ENCODE peak calls at places on chromosomes 6 and 20, in six cellular contexts. One of them, this sample, is unnamed.

GRCh38 chr20:60535211-60535610 is 577.0 kb downstream of the CDH26 start:
- DNase-seq in fibroblast of lung: no peak
- DNase-seq in GM23248: no peak
- DNase-seq in neuronal stem cell: no peak
- DNase-seq in OCI-LY7: no peak
- DNase-seq in lower lobe of right lung: no peak
- DNase-seq in this sample: no peak

GRCh38 chr20:43914697-43915208 is at the start of gene TOX2:
- DNase-seq in GM23248: peak; percentile 73
- DNase-seq in OCI-LY7: no peak
- DNase-seq in neuronal stem cell: no peak
- DNase-seq in lower lobe of right lung: peak; percentile 57
- DNase-seq in fibroblast of lung: peak; percentile 49
- DNase-seq in this sample: no peak

GRCh38 chr6:17622144-17622543 is 22.0 kb downstream of the FAM8A1 start:
- DNase-seq in neuronal stem cell: no peak
- DNase-seq in lower lobe of right lung: no peak
- DNase-seq in GM23248: peak; percentile 20
- DNase-seq in OCI-LY7: no peak
- DNase-seq in fibroblast of lung: no peak
- DNase-seq in this sample: no peak

GRCh38 chr6:108872001-108872974 is 24.1 kb downstream of the ARMC2 start:
- DNase-seq in OCI-LY7: peak; percentile 20
- DNase-seq in lower lobe of right lung: no peak
- DNase-seq in fibroblast of lung: no peak
- DNase-seq in neuronal stem cell: peak; percentile 23
- DNase-seq in GM23248: no peak
- DNase-seq in this sample: peak; percentile 27

GRCh38 chr6:33206864-33207568 is 1.3 kb upstream of the RING1 start:
- DNase-seq in lower lobe of right lung: no peak
- DNase-seq in fibroblast of lung: no peak
- DNase-seq in neuronal stem cell: peak; percentile 94
- DNase-seq in OCI-LY7: no peak
- DNase-seq in GM23248: peak; percentile 92
- DNase-seq in this sample: no peak

GRCh38 chr6:12163149-12163548 is 127.0 kb upstream of the EDN1 start:
- DNase-seq in fibroblast of lung: no peak
- DNase-seq in lower lobe of right lung: no peak
- DNase-seq in OCI-LY7: no peak
- DNase-seq in GM23248: no peak
- DNase-seq in neuronal stem cell: no peak
- DNase-seq in this sample: peak; percentile 40

GRCh38 chr6:35292494-35292893 is 5.1 kb upstream of the DEF6 start:
- DNase-seq in GM23248: no peak
- DNase-seq in fibroblast of lung: no peak
- DNase-seq in OCI-LY7: peak; percentile 39
- DNase-seq in lower lobe of right lung: no peak
- DNase-seq in neuronal stem cell: no peak
- DNase-seq in this sample: no peak

GRCh38 chr6:110672122-110672521 is 143.1 kb downstream of the CDK19 start:
- DNase-seq in neuronal stem cell: no peak
- DNase-seq in OCI-LY7: no peak
- DNase-seq in fibroblast of lung: no peak
- DNase-seq in lower lobe of right lung: no peak
- DNase-seq in GM23248: no peak
- DNase-seq in this sample: no peak

GRCh38 chr6:63941747-63942470 is 306.3 kb downstream of the PHF3 start:
- DNase-seq in OCI-LY7: no peak
- DNase-seq in fibroblast of lung: no peak
- DNase-seq in lower lobe of right lung: no peak
- DNase-seq in GM23248: no peak
- DNase-seq in neuronal stem cell: no peak
- DNase-seq in this sample: no peak

GRCh38 chr6:125421853-125422252 is 120.1 kb upstream of the HDDC2 start:
- DNase-seq in GM23248: peak; percentile 32
- DNase-seq in OCI-LY7: no peak
- DNase-seq in neuronal stem cell: peak; percentile 47
- DNase-seq in lower lobe of right lung: no peak
- DNase-seq in fibroblast of lung: no peak
- DNase-seq in this sample: no peak

GRCh38 chr6:108555399-108556052 is 5.2 kb upstream of the FOXO3 start:
- DNase-seq in GM23248: no peak
- DNase-seq in neuronal stem cell: no peak
- DNase-seq in fibroblast of lung: no peak
- DNase-seq in OCI-LY7: no peak
- DNase-seq in lower lobe of right lung: no peak
- DNase-seq in this sample: no peak

GRCh38 chr6:161370882-161371281 is 97.0 kb upstream of the AGPAT4 start:
- DNase-seq in lower lobe of right lung: no peak
- DNase-seq in fibroblast of lung: peak; percentile 79
- DNase-seq in GM23248: peak; percentile 88
- DNase-seq in neuronal stem cell: peak; percentile 66
- DNase-seq in OCI-LY7: peak; percentile 76
- DNase-seq in this sample: peak; percentile 72

GRCh38 chr6:149830731-149831379 is 33.3 kb downstream of the LRP11 start:
- DNase-seq in lower lobe of right lung: no peak
- DNase-seq in neuronal stem cell: no peak
- DNase-seq in GM23248: peak; percentile 71
- DNase-seq in fibroblast of lung: peak; percentile 54
- DNase-seq in OCI-LY7: no peak
- DNase-seq in this sample: no peak

GRCh38 chr6:6993503-6994237 is 114.1 kb upstream of the RREB1 start:
- DNase-seq in neuronal stem cell: no peak
- DNase-seq in fibroblast of lung: peak; percentile 16
- DNase-seq in OCI-LY7: no peak
- DNase-seq in lower lobe of right lung: no peak
- DNase-seq in GM23248: no peak
- DNase-seq in this sample: no peak

GRCh38 chr6:74936886-74937285 is 269.0 kb downstream of the COL12A1 start:
- DNase-seq in GM23248: peak; percentile 82
- DNase-seq in neuronal stem cell: no peak
- DNase-seq in lower lobe of right lung: no peak
- DNase-seq in fibroblast of lung: no peak
- DNase-seq in OCI-LY7: no peak
- DNase-seq in this sample: no peak

GRCh38 chr20:658731-659291 is 5.8 kb upstream of the SRXN1 start:
- DNase-seq in lower lobe of right lung: no peak
- DNase-seq in OCI-LY7: no peak
- DNase-seq in GM23248: peak; percentile 36
- DNase-seq in fibroblast of lung: no peak
- DNase-seq in neuronal stem cell: no peak
- DNase-seq in this sample: no peak

GRCh38 chr6:6090861-6091607 is 84.3 kb upstream of the NRN1 start:
- DNase-seq in OCI-LY7: no peak
- DNase-seq in fibroblast of lung: no peak
- DNase-seq in lower lobe of right lung: no peak
- DNase-seq in GM23248: no peak
- DNase-seq in neuronal stem cell: no peak
- DNase-seq in this sample: no peak

GRCh38 chr6:113927001-113927400 is 43.9 kb downstream of the HDAC2 start:
- DNase-seq in lower lobe of right lung: no peak
- DNase-seq in fibroblast of lung: no peak
- DNase-seq in GM23248: no peak
- DNase-seq in OCI-LY7: no peak
- DNase-seq in neuronal stem cell: no peak
- DNase-seq in this sample: no peak

GRCh38 chr20:25310268-25310920 is 62.5 kb downstream of the PYGB start:
- DNase-seq in GM23248: peak; percentile 92
- DNase-seq in lower lobe of right lung: peak; percentile 58
- DNase-seq in OCI-LY7: peak; percentile 39
- DNase-seq in neuronal stem cell: no peak
- DNase-seq in fibroblast of lung: peak; percentile 95
- DNase-seq in this sample: peak; percentile 95

GRCh38 chr20:56175884-56176283 is 72.6 kb upstream of the MC3R start:
- DNase-seq in lower lobe of right lung: no peak
- DNase-seq in neuronal stem cell: no peak
- DNase-seq in GM23248: no peak
- DNase-seq in OCI-LY7: no peak
- DNase-seq in fibroblast of lung: no peak
- DNase-seq in this sample: no peak

GRCh38 chr6:95286874-95287273 is 290.5 kb upstream of the MANEA start:
- DNase-seq in GM23248: no peak
- DNase-seq in lower lobe of right lung: no peak
- DNase-seq in fibroblast of lung: no peak
- DNase-seq in OCI-LY7: no peak
- DNase-seq in neuronal stem cell: no peak
- DNase-seq in this sample: no peak

GRCh38 chr6:68876792-68877493 is 241.9 kb downstream of the ADGRB3 start:
- DNase-seq in lower lobe of right lung: no peak
- DNase-seq in neuronal stem cell: no peak
- DNase-seq in fibroblast of lung: peak; percentile 53
- DNase-seq in OCI-LY7: peak; percentile 34
- DNase-seq in GM23248: peak; percentile 43
- DNase-seq in this sample: peak; percentile 3

GRCh38 chr6:141103246-141103645 is 1029.5 kb upstream of the GJE1 start:
- DNase-seq in OCI-LY7: no peak
- DNase-seq in fibroblast of lung: peak; percentile 6
- DNase-seq in lower lobe of right lung: no peak
- DNase-seq in neuronal stem cell: no peak
- DNase-seq in GM23248: peak; percentile 82
- DNase-seq in this sample: no peak

GRCh38 chr20:24109537-24109936 is 121.0 kb upstream of the GGTLC1 start:
- DNase-seq in OCI-LY7: no peak
- DNase-seq in fibroblast of lung: no peak
- DNase-seq in neuronal stem cell: no peak
- DNase-seq in lower lobe of right lung: no peak
- DNase-seq in GM23248: no peak
- DNase-seq in this sample: no peak
- H3K4me1 ChIP-seq in OCI-LY7: no peaks in the 10 kb centered on the region
- H3K4me1 ChIP-seq in fibroblast of lung: no peaks in the 10 kb centered on the region
- H3K4me1 ChIP-seq in neuronal stem cell: no peaks in the 10 kb centered on the region
- H3K4me1 ChIP-seq in lower lobe of right lung: no peaks in the 10 kb centered on the region
- H3K4me1 ChIP-seq in GM23248: no peaks in the 10 kb centered on the region
- H3K4me1 ChIP-seq in this sample: no peaks in the 10 kb centered on the region

DNA sequence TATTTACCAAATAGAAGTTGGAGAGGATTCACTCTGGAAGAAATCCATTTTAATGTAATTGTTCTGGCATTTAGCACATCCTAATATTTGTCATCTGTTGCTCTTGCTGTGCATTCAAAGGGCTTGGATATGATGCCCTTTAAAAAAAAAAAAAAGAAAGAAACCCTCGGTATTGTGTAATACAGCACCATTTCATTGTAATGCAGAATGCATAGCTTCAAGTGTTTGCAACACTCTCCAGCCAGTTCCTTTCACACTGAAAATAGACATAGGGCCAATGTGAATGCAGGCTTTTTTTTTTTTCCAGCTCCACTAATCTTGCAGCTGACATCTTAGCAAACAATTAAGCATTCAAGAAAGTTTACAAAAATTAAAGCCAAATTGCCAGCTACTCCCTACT is 197.4 kb upstream of the POU3F2 start:
- DNase-seq in lower lobe of right lung: no peak
- DNase-seq in OCI-LY7: no peak
- DNase-seq in neuronal stem cell: no peak
- DNase-seq in GM23248: no peak
- DNase-seq in fibroblast of lung: no peak
- DNase-seq in this sample: no peak
- H3K4me1 ChIP-seq in lower lobe of right lung: no peaks in the 10 kb centered on the region
- H3K4me1 ChIP-seq in OCI-LY7: no peaks in the 10 kb centered on the region
- H3K4me1 ChIP-seq in neuronal stem cell: peaks cover 76% of the 10 kb centered on the region
- H3K4me1 ChIP-seq in GM23248: no peaks in the 10 kb centered on the region
- H3K4me1 ChIP-seq in fibroblast of lung: no peaks in the 10 kb centered on the region
- H3K4me1 ChIP-seq in this sample: no peaks in the 10 kb centered on the region

DNA sequence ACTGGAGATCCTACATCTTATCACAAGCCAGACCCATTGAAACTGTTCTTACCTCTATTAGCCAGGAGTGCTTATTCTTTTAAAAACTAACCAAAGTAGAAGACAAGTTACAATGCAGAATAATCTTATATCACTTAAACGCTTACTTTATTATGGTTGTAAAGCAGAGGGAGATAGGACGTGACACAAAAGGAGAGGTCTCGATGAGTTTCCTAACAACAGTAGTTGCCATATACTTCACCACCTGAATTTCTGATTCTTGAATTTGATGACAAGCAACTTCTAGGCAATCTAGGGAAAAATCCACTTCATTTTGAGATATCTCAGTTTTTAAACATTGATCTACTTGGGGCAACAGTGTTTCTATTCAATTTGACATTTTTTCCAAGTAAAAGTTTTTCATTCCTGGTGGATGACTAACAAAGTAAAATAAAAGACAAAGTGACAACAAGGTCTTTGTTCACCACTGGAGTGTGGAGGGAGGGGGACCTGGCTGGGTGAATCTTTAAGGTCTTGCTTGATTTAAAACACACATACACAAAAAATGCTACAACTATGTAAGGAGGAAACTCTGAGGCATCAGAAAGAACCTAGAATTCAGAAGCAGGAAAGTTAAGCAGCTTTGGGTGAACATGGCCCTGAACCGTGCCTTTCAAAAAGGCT is 110.9 kb downstream of the SMLR1 start:
- DNase-seq in lower lobe of right lung: no peak
- DNase-seq in neuronal stem cell: no peak
- DNase-seq in fibroblast of lung: no peak
- DNase-seq in GM23248: peak; percentile 57
- DNase-seq in OCI-LY7: no peak
- DNase-seq in this sample: no peak
- H3K4me1 ChIP-seq in lower lobe of right lung: peaks cover 21% of the 10 kb centered on the region
- H3K4me1 ChIP-seq in neuronal stem cell: peaks cover 9% of the 10 kb centered on the region
- H3K4me1 ChIP-seq in fibroblast of lung: peaks cover 15% of the 10 kb centered on the region
- H3K4me1 ChIP-seq in GM23248: peaks cover 43% of the 10 kb centered on the region
- H3K4me1 ChIP-seq in OCI-LY7: no peaks in the 10 kb centered on the region
- H3K4me1 ChIP-seq in this sample: no peaks in the 10 kb centered on the region

GRCh38 chr6:159038914-159039884 is 5.6 kb downstream of the TAGAP start:
- DNase-seq in neuronal stem cell: no peak
- DNase-seq in OCI-LY7: peak; percentile 93
- DNase-seq in fibroblast of lung: peak; percentile 13
- DNase-seq in lower lobe of right lung: no peak
- DNase-seq in GM23248: peak; percentile 84
- DNase-seq in this sample: peak; percentile 25

GRCh38 chr6:159042003-159042823 is 2.6 kb downstream of the TAGAP start:
- DNase-seq in OCI-LY7: peak; percentile 91
- DNase-seq in GM23248: peak; percentile 67
- DNase-seq in lower lobe of right lung: no peak
- DNase-seq in neuronal stem cell: peak; percentile 66
- DNase-seq in fibroblast of lung: peak; percentile 64
- DNase-seq in this sample: peak; percentile 94

GRCh38 chr6:159042824-159043181 is 2.0 kb downstream of the TAGAP start:
- DNase-seq in neuronal stem cell: no peak
- DNase-seq in lower lobe of right lung: no peak
- DNase-seq in fibroblast of lung: no peak
- DNase-seq in OCI-LY7: no peak
- DNase-seq in GM23248: no peak
- DNase-seq in this sample: no peak

GRCh38 chr6:159039885-159040258 is 4.9 kb downstream of the TAGAP start:
- DNase-seq in lower lobe of right lung: no peak
- DNase-seq in neuronal stem cell: no peak
- DNase-seq in fibroblast of lung: no peak
- DNase-seq in OCI-LY7: no peak
- DNase-seq in GM23248: no peak
- DNase-seq in this sample: no peak

DNA sequence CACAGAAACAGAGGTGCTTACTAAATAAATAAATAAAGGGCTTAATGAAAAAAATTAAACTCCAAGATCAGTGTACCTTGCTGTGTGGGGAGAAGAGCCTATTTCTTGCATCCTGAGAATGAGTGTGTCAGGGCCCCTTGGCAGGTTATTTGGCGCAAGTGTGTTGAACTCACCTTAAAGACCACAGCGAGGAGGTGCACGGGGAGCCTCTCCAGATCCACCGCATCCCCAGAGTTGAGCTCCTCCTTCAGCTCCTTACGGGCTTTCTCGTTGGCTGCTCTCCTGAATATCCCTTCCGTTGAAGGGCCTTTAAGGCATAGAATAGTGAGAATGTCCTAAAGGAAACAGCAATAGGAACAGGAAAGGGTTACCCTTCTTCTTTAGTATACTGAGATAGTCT is 3.6 kb downstream of the TAGAP start:
- DNase-seq in GM23248: no peak
- DNase-seq in neuronal stem cell: no peak
- DNase-seq in lower lobe of right lung: no peak
- DNase-seq in fibroblast of lung: no peak
- DNase-seq in OCI-LY7: no peak
- DNase-seq in this sample: no peak
- H3K4me1 ChIP-seq in GM23248: peaks cover 21% of the 10 kb centered on the region
- H3K4me1 ChIP-seq in neuronal stem cell: no peaks in the 10 kb centered on the region
- H3K4me1 ChIP-seq in lower lobe of right lung: peaks cover 50% of the 10 kb centered on the region
- H3K4me1 ChIP-seq in fibroblast of lung: no peaks in the 10 kb centered on the region
- H3K4me1 ChIP-seq in OCI-LY7: peaks cover 68% of the 10 kb centered on the region
- H3K4me1 ChIP-seq in this sample: peaks cover 4% of the 10 kb centered on the region

This sample was measured in small intestine.